ENCODE peak calls at places on chromosomes 3 and 15, in eight cellular contexts. V is fibroblast of the aortic adventitia, A is kidney epithelial cell, D is endothelial cell, P is neural crest cell, G is heart left ventricle, B is spleen, M is IMR-90. F is an unnamed sample.

GRCh38 chr3:183278479-183279088 is 25.5 kb downstream of the B3GNT5 start:
- DNase-seq in V (peak; percentile 56), A (no peak), D (no peak), P (no peak), G (no peak), B (no peak), M (no peak), F (no peak)

GRCh38 chr3:19946291-19946831 is 536 bp upstream of the RAB5A start:
- DNase-seq in V (no peak), A (no peak), D (no peak), P (no peak), G (no peak), B (no peak), M (no peak), F (no peak)

GRCh38 chr3:5002871-5003247 is 23.6 kb downstream of the BHLHE40 start:
- DNase-seq in V (no peak), A (no peak), D (no peak), P (no peak), G (no peak), B (no peak), M (no peak), F (no peak)

GRCh38 chr15:89740137-89740536 is 10.9 kb downstream of the MESP1 start:
- DNase-seq in V (peak; percentile 83), A (no peak), D (peak; percentile 69), P (peak; percentile 63), G (no peak), B (no peak), M (peak; percentile 71), F (peak; percentile 46)

GRCh38 chr3:159113476-159113875 is 311.6 kb downstream of the MFSD1 start:
- DNase-seq in V (no peak), A (no peak), D (no peak), P (no peak), G (no peak), B (no peak), M (no peak), F (no peak)

GRCh38 chr3:164730810-164731209 is 347.5 kb downstream of the SI start:
- DNase-seq in V (no peak), A (no peak), D (no peak), P (no peak), G (no peak), B (no peak), M (no peak), F (no peak)

GRCh38 chr15:55654541-55654940 is 66.4 kb upstream of the PYGO1 start:
- DNase-seq in V (peak; percentile 39), A (no peak), D (no peak), P (no peak), G (no peak), B (no peak), M (peak; percentile 57), F (no peak)

GRCh38 chr15:96595951-96596350 is 265.5 kb downstream of the NR2F2 start:
- DNase-seq in V (no peak), A (no peak), D (no peak), P (no peak), G (no peak), B (no peak), M (no peak), F (no peak)

GRCh38 chr3:59773970-59774369 is 724.1 kb upstream of the CFAP20DC start:
- DNase-seq in V (no peak), A (no peak), D (no peak), P (no peak), G (no peak), B (no peak), M (no peak), F (no peak)

GRCh38 chr3:190912736-190913135 is 50.2 kb upstream of the GMNC start:
- DNase-seq in V (no peak), A (peak; percentile 10), D (no peak), P (no peak), G (no peak), B (no peak), M (no peak), F (no peak)

GRCh38 chr3:51686056-51686455 is 15.0 kb downstream of the TEX264 start:
- DNase-seq in V (no peak), A (no peak), D (no peak), P (no peak), G (peak; percentile 53), B (no peak), M (no peak), F (no peak)

GRCh38 chr15:34436126-34436955 is 1.3 kb downstream of the GOLGA8A start:
- DNase-seq in V (peak; percentile 22), A (no peak), D (no peak), P (peak; percentile 5), G (peak; percentile 72), B (peak; percentile 81), M (no peak), F (no peak)

GRCh38 chr3:147431746-147432145 is 22.6 kb downstream of the ZIC1 start:
- DNase-seq in V (peak; percentile 36), A (no peak), D (no peak), P (no peak), G (no peak), B (no peak), M (no peak), F (no peak)

GRCh38 chr15:61974759-61975158 is 85.5 kb downstream of the VPS13C start:
- DNase-seq in V (peak; percentile 60), A (no peak), D (no peak), P (no peak), G (no peak), B (no peak), M (peak; percentile 50), F (no peak)

GRCh38 chr3:44861412-44862220 is at the start of gene TMEM42:
- DNase-seq in V (peak; percentile 92), A (peak; percentile 58), D (peak; percentile 90), P (peak; percentile 82), G (peak; percentile 96), B (peak; percentile 97), M (peak; percentile 90), F (peak; percentile 87)
- TF ChIP-seq CTCF in V (peak; percentile 53), A (peak; percentile 27), D (no peak), P (no peak), G (peak; percentile 51), B (no peak), M (peak; percentile 37), F (peak; percentile 47)

GRCh38 chr15:93997071-93997658 is 234.2 kb upstream of the MCTP2 start:
- DNase-seq in V (peak; percentile 65), A (no peak), D (peak; percentile 28), P (peak; percentile 20), G (no peak), B (no peak), M (peak; percentile 4), F (no peak)
- TF ChIP-seq CTCF in V (peak; percentile 89), A (peak; percentile 77), D (peak; percentile 76), P (peak; percentile 85), G (peak; percentile 75), B (peak; percentile 19), M (peak; percentile 55), F (peak; percentile 81)

GRCh38 chr3:161142486-161142885 is 37.3 kb upstream of the B3GALNT1 start:
- DNase-seq in V (peak; percentile 56), A (no peak), D (no peak), P (no peak), G (no peak), B (no peak), M (no peak), F (no peak)

GRCh38 chr3:161132391-161132790 is 27.2 kb upstream of the B3GALNT1 start:
- DNase-seq in V (no peak), A (no peak), D (no peak), P (no peak), G (no peak), B (no peak), M (no peak), F (no peak)

GRCh38 chr3:161139686-161140085 is 34.5 kb upstream of the B3GALNT1 start:
- DNase-seq in V (no peak), A (no peak), D (no peak), P (no peak), G (no peak), B (no peak), M (no peak), F (no peak)

GRCh38 chr3:161137260-161137659 is 32.1 kb upstream of the B3GALNT1 start:
- DNase-seq in V (no peak), A (no peak), D (no peak), P (no peak), G (no peak), B (no peak), M (no peak), F (no peak)
- TF ChIP-seq CTCF in V (no peak), A (no peak), D (no peak), P (no peak), G (no peak), B (no peak), M (no peak), F (no peak)

DNA sequence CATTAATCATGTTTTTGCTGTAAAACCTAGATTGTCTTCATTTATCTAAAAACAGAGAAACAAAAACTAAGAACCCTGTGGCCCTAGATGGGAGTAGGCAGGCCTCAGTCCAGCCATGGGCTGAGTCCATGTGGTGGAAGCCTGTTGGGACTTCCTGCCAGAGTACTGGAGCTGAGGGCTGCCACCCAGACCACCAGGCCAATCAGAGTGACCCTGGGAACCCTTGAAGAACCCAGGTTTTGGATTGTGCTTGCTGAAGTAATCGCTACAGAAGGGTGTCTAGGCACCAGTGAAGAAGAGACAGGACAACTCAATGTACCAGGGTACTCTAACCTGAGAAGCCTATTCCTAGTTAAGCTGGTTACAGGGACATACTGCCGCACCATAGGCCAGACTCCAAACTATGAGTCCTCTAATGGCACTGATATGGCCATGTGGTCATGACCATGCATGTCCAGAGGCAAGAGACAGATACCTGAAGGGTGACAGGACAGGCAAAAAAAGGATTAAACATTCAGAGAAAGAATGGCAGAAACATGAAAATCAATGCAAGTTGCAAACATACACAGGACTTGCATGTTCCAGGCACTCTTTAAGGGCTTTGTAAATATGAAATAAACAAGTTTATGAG is 12.9 kb downstream of the CSRNP1 start:
- DNase-seq in V (no peak), A (no peak), D (no peak), P (no peak), G (no peak), B (no peak), M (no peak), F (no peak)
- TF ChIP-seq CTCF in V (no peak), A (no peak), D (no peak), P (no peak), G (no peak), B (no peak), M (no peak), F (no peak)

GRCh38 chr3:107143206-107143605 is 234.0 kb upstream of the CCDC54 start:
- DNase-seq in V (no peak), A (no peak), D (no peak), P (no peak), G (no peak), B (no peak), M (no peak), F (no peak)

GRCh38 chr3:107142171-107142570 is 235.1 kb upstream of the CCDC54 start:
- DNase-seq in V (no peak), A (no peak), D (no peak), P (no peak), G (no peak), B (no peak), M (no peak), F (no peak)

GRCh38 chr3:107142786-107143185 is 234.5 kb upstream of the CCDC54 start:
- DNase-seq in V (no peak), A (no peak), D (no peak), P (no peak), G (no peak), B (no peak), M (no peak), F (no peak)
- TF ChIP-seq CTCF in V (no peak), A (no peak), D (no peak), P (no peak), G (no peak), B (no peak), M (no peak), F (no peak)

GRCh38 chr3:81242871-81243270 is 518.6 kb downstream of the GBE1 start:
- DNase-seq in V (peak; percentile 38), A (no peak), D (no peak), P (no peak), G (no peak), B (no peak), M (peak; percentile 3), F (no peak)
- TF ChIP-seq CTCF in V (peak; percentile 50), A (peak; percentile 21), D (peak; percentile 46), P (peak; percentile 61), G (peak; percentile 5), B (no peak), M (peak; percentile 37), F (peak; percentile 43)